ENCODE peak calls at places on chromosomes 13 and 19, in six cellular contexts. O is keratinocyte, P is mucosa of descending colon, C is tibial artery, Z is H9, U is breast epithelium. B is an unnamed sample. For H3K4me1 and H3K9me3, the result is how much of the 10 kb centered on the place peaks cover.

GRCh38 chr13:46339035-46339666 is 47.9 kb downstream of the RUBCNL start:
- DNase-seq in Z (no peak), C (peak), U (no peak), P (no peak), O (no peak), B (peak)

GRCh38 chr13:33761744-33762143 is 56.2 kb upstream of the RFC3 start:
- DNase-seq in Z (peak), O (no peak), P (no peak), C (no peak), U (no peak), B (no peak)

GRCh38 chr19:58572818-58573657 is at the start of gene MZF1:
- DNase-seq in U (peak), C (peak), Z (peak), O (peak), P (peak), B (peak)

GRCh38 chr13:105634059-105634458 is 901.4 kb downstream of the EFNB2 start:
- DNase-seq in Z (no peak), O (no peak), P (no peak), C (no peak), U (no peak), B (no peak)

GRCh38 chr19:47863514-47863936 is 4.5 kb downstream of the TPRX2 start:
- DNase-seq in P (peak), C (peak), O (peak), Z (peak), U (peak), B (peak)

GRCh38 chr13:44374348-44374712 is 706 bp downstream of the SERP2 start:
- DNase-seq in C (no peak), P (no peak), Z (no peak), U (no peak), O (no peak), B (no peak)

GRCh38 chr13:60210510-60211065 is 46.9 kb upstream of the DIAPH3 start:
- DNase-seq in O (no peak), C (no peak), U (no peak), Z (no peak), P (no peak), B (no peak)

GRCh38 chr19:31675187-31675913 is 326.1 kb upstream of the TSHZ3 start:
- DNase-seq in Z (no peak), P (no peak), U (no peak), C (no peak), O (peak), B (no peak)

GRCh38 chr13:51758691-51759090 is 45.3 kb downstream of the DHRS12 start:
- DNase-seq in C (no peak), Z (no peak), P (no peak), O (no peak), U (no peak), B (no peak)

GRCh38 chr19:32189956-32190706 is 155.3 kb upstream of the ZNF507 start:
- DNase-seq in U (no peak), C (no peak), Z (no peak), O (no peak), P (no peak), B (no peak)

GRCh38 chr13:27712421-27712820 is 79.9 kb upstream of the GSX1 start:
- DNase-seq in C (peak), Z (no peak), P (no peak), U (no peak), O (no peak), B (no peak)

GRCh38 chr13:20713751-20714150 is 10.3 kb downstream of the IL17D start:
- DNase-seq in U (no peak), O (no peak), Z (no peak), C (no peak), P (no peak), B (no peak)

GRCh38 chr19:12603714-12604113 is 6.9 kb downstream of the ZNF490 start:
- DNase-seq in C (no peak), Z (no peak), O (no peak), P (no peak), U (no peak), B (peak)

GRCh38 chr13:73138276-73138950 is 79.6 kb downstream of the KLF5 start:
- DNase-seq in Z (no peak), C (no peak), U (no peak), P (no peak), O (no peak), B (no peak)

GRCh38 chr19:53294786-53295441 is 27.4 kb upstream of the VN1R4 start:
- DNase-seq in C (no peak), Z (peak), O (no peak), P (no peak), U (no peak), B (no peak)

GRCh38 chr19:46718157-46718933 is 1.4 kb upstream of the PRKD2 start:
- DNase-seq in U (no peak), Z (peak), P (peak), O (no peak), C (no peak), B (peak)

GRCh38 chr19:497476-497860 is 1.2 kb downstream of the MADCAM1 start:
- DNase-seq in C (no peak), U (no peak), Z (no peak), O (no peak), P (no peak), B (peak)

GRCh38 chr19:2544576-2545415 is 68.9 kb downstream of the GADD45B start:
- DNase-seq in O (no peak), P (peak), Z (no peak), C (no peak), U (no peak), B (peak)

GRCh38 chr19:45889210-45889885 is 3.4 kb upstream of the IRF2BP1 start:
- DNase-seq in P (no peak), C (no peak), O (no peak), Z (no peak), U (no peak), B (no peak)

GRCh38 chr19:2495130-2495641 is 19.3 kb downstream of the GADD45B start:
- DNase-seq in U (peak), C (peak), O (no peak), P (peak), Z (no peak), B (no peak)

GRCh38 chr19:45515081-45515624 is 7.9 kb downstream of the VASP start:
- DNase-seq in C (peak), Z (no peak), O (no peak), P (peak), U (no peak), B (peak)

GRCh38 chr13:39362652-39363390 is 240.2 kb downstream of the LHFPL6 start:
- DNase-seq in C (no peak), Z (no peak), U (no peak), P (no peak), O (no peak), B (no peak)

GRCh38 chr19:41616785-41617621 is 9.9 kb downstream of the CEACAM4 start:
- DNase-seq in Z (peak), O (no peak), C (no peak), P (no peak), U (no peak), B (no peak)

GRCh38 chr19:2627319-2627829 is 75.1 kb downstream of the GNG7 start:
- DNase-seq in U (peak), Z (no peak), C (peak), P (peak), O (peak), B (peak)

GRCh38 chr19:5157186-5157585 is 183.4 kb downstream of the PTPRS start:
- DNase-seq in U (no peak), P (no peak), C (no peak), Z (no peak), O (no peak), B (no peak)
- H3K4me1 ChIP-seq in U (under half), P (under half), C (under half), Z (under half), O (under half), B (under half)

GRCh38 chr19:35342430-35342829 is 5.3 kb upstream of the FFAR1 start:
- DNase-seq in U (no peak), P (peak), Z (no peak), O (no peak), C (no peak), B (no peak)
- TF ChIP-seq CTCF in U (no peak), P (no peak), Z (no peak), O (no peak), C (no peak), B (no peak)

GRCh38 chr19:21934593-21934992 is 76.2 kb downstream of the ZNF208 start:
- DNase-seq in C (no peak), O (no peak), P (no peak), Z (no peak), U (no peak), B (no peak)

DNA sequence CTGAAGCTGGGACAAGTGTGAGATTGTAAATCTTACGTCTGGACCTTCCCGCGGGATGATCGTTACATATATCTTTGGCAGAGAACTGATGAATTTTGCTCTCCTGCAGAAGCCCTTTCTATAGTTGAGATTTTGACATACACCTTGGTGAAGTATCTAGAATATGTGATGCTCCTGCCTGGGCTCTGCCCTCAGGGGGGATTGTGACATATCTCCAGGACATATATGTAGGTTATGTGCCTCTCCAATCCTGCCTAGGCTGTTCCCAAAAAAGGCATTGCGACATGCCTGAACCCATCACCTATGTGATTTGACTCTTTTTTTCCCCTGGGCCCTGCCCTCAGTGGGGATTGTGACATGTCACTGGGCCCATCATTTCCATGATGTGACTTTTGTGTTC is 76.6 kb downstream of the ZNF208 start:
- DNase-seq in C (no peak), U (no peak), O (no peak), Z (no peak), P (no peak), B (no peak)
- H3K9me3 ChIP-seq in C (under half), U (under half), O (under half), Z (half or more), P (half or more), B (under half)

GRCh38 chr19:15293751-15294505 is 38.4 kb downstream of the BRD4 start:
- DNase-seq in Z (no peak), C (no peak), U (no peak), P (no peak), O (no peak), B (no peak)

GRCh38 chr19:15294591-15294990 is 37.7 kb downstream of the BRD4 start:
- DNase-seq in U (no peak), Z (no peak), O (no peak), P (no peak), C (no peak), B (no peak)

GRCh38 chr19:15291666-15292065 is 40.7 kb downstream of the BRD4 start:
- DNase-seq in C (no peak), O (no peak), P (no peak), U (no peak), Z (no peak), B (no peak)

GRCh38 chr19:15292140-15292539 is 40.2 kb downstream of the BRD4 start:
- DNase-seq in Z (no peak), O (no peak), C (no peak), U (no peak), P (no peak), B (no peak)

DNA sequence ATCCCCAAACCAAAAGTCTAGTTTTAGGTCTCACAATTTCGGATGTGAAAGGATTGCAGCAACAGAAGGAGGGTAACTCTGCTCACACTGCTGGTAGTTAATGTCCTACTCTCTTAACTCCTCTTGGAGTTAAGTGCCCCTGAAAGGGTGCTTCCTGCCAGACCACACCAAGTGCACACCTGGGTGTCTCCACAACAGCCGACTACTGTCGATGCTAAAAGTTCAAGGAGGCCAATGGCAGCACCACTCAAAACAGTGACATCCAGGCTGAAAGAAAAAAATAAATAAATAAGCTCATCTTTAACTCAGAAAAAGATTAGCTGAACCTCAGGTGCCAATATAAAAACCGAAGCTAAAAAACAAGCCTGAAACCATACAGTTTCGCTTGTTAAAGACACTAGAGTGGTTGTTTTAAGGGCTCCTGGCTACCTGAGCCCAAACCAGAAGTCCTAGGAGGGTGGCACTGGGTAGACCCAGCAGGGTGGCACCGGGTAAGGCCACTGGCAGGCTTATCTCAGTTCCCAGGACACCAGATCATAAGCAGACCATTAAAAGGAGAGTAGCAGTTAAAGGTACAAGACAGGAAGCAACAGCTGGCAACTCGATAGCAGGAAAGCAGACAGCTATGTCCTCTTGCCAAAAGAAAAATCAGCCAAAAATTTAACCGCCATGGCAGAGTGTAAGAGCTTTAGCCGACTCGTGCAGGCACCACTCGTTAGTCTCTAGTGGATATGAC is 39.3 kb downstream of the BRD4 start:
- DNase-seq in Z (no peak), C (no peak), P (no peak), O (no peak), U (no peak), B (no peak)
- H3K4me1 ChIP-seq in Z (under half), C (half or more), P (half or more), O (half or more), U (under half), B (half or more)

B was measured in Peyer's patch.